ENCODE peak calls at places on chromosomes 6 and 20, in seven cellular contexts. D is body of pancreas; L is activated CD4-positive, alpha-beta T cell treated with anti-CD3 and anti-CD28 coated beads, Interleukin-2, amount 50 U/mL, for 24 hours; T is hypothalamus; W is naive thymus-derived CD8-positive, alpha-beta T cell; Z is NCI-H187; S is ELR. I is an unnamed sample.

GRCh38 chr6:15776458-15776980 is 113.7 kb upstream of the DTNBP1 start:
- DNase-seq in D (no peak), L (no peak), T (no peak), W (no peak), Z (no peak), S (no peak), I (no peak)

GRCh38 chr20:17747431-17747846 is 47.7 kb downstream of the BANF2 start:
- DNase-seq in D (peak), L (no peak), T (no peak), W (no peak), Z (no peak), S (peak), I (no peak)

GRCh38 chr6:94099072-94099471 is 679.7 kb upstream of the EPHA7 start:
- DNase-seq in D (no peak), L (no peak), T (no peak), W (no peak), Z (no peak), S (no peak), I (no peak)

GRCh38 chr6:110430236-110430635 is 14.9 kb upstream of the DDO start:
- DNase-seq in D (no peak), L (no peak), T (no peak), W (no peak), Z (peak), S (no peak), I (no peak)

GRCh38 chr6:119034827-119035458 is 43.5 kb downstream of the FAM184A start:
- DNase-seq in D (no peak), L (no peak), T (no peak), W (no peak), Z (no peak), S (no peak), I (no peak)

GRCh38 chr20:52340036-52340634 is 148.6 kb upstream of the ZFP64 start:
- DNase-seq in D (no peak), L (no peak), T (no peak), W (no peak), Z (no peak), S (peak), I (no peak)

GRCh38 chr20:21202284-21202683 is 76.4 kb downstream of the KIZ start:
- DNase-seq in D (no peak), L (no peak), T (no peak), W (no peak), Z (no peak), S (peak), I (no peak)

GRCh38 chr20:32539817-32540675 is 45.1 kb downstream of the NOL4L start:
- DNase-seq in D (peak), L (peak), T (no peak), W (peak), Z (no peak), S (no peak), I (peak)

GRCh38 chr6:74510878-74511277 is 695.0 kb downstream of the COL12A1 start:
- DNase-seq in D (no peak), L (no peak), T (no peak), W (no peak), Z (no peak), S (peak), I (no peak)

GRCh38 chr6:159916752-159917151 is 26.0 kb downstream of the MAS1 start:
- DNase-seq in D (no peak), L (no peak), T (no peak), W (no peak), Z (no peak), S (no peak), I (no peak)

GRCh38 chr20:22430154-22430745 is 154.1 kb downstream of the FOXA2 start:
- DNase-seq in D (no peak), L (no peak), T (no peak), W (no peak), Z (no peak), S (no peak), I (no peak)

GRCh38 chr6:24864345-24864744 is 65.6 kb upstream of the ARMH2 start:
- DNase-seq in D (no peak), L (no peak), T (no peak), W (no peak), Z (no peak), S (no peak), I (no peak)

GRCh38 chr20:19832875-19833274 is 74.8 kb downstream of the RIN2 start:
- DNase-seq in D (no peak), L (no peak), T (no peak), W (no peak), Z (no peak), S (no peak), I (no peak)

GRCh38 chr20:1816384-1817381 is 78.5 kb upstream of the SIRPA start:
- DNase-seq in D (no peak), L (no peak), T (peak), W (no peak), Z (no peak), S (peak), I (no peak)

GRCh38 chr6:90266845-90267621 is 29.6 kb downstream of the BACH2 start:
- DNase-seq in D (no peak), L (no peak), T (no peak), W (no peak), Z (no peak), S (no peak), I (no peak)

GRCh38 chr6:134282816-134283215 is 35.1 kb downstream of the SGK1 start:
- DNase-seq in D (no peak), L (no peak), T (no peak), W (no peak), Z (no peak), S (peak), I (no peak)

GRCh38 chr6:22320750-22321149 is 23.9 kb upstream of the PRL start:
- DNase-seq in D (no peak), L (no peak), T (no peak), W (no peak), Z (no peak), S (peak), I (no peak)

GRCh38 chr6:39947611-39948068 is 13.4 kb upstream of the MOCS1 start:
- DNase-seq in D (no peak), L (no peak), T (no peak), W (no peak), Z (no peak), S (no peak), I (no peak)

GRCh38 chr6:137291441-137291840 is 72.3 kb upstream of the IFNGR1 start:
- DNase-seq in D (peak), L (no peak), T (peak), W (no peak), Z (no peak), S (no peak), I (no peak)

GRCh38 chr6:41074692-41075436 is 2.1 kb downstream of the NFYA start:
- DNase-seq in D (no peak), L (no peak), T (no peak), W (no peak), Z (no peak), S (peak), I (no peak)

GRCh38 chr6:158686791-158687381 is 37.0 kb downstream of the SYTL3 start:
- DNase-seq in D (no peak), L (no peak), T (no peak), W (no peak), Z (no peak), S (no peak), I (no peak)

GRCh38 chr6:143397229-143398222 is 53.0 kb downstream of the ADAT2 start:
- DNase-seq in D (peak), L (no peak), T (no peak), W (no peak), Z (no peak), S (peak), I (no peak)

GRCh38 chr20:34209111-34209510 is 32.1 kb upstream of the ASIP start:
- DNase-seq in D (no peak), L (no peak), T (no peak), W (no peak), Z (no peak), S (no peak), I (no peak)

GRCh38 chr6:72522735-72523141 is 99.1 kb upstream of the KCNQ5 start:
- DNase-seq in D (peak), L (no peak), T (no peak), W (peak), Z (peak), S (peak), I (peak)

GRCh38 chr6:12656841-12657435 is 59.6 kb upstream of the PHACTR1 start:
- DNase-seq in D (no peak), L (no peak), T (no peak), W (no peak), Z (no peak), S (no peak), I (no peak)

GRCh38 chr6:116444092-116444491 is 17.1 kb upstream of the CALHM6 start:
- DNase-seq in D (no peak), L (no peak), T (no peak), W (no peak), Z (no peak), S (peak), I (peak)

GRCh38 chr6:156190270-156190669 is 586.9 kb upstream of the ARID1B start:
- DNase-seq in D (peak), L (no peak), T (no peak), W (no peak), Z (no peak), S (no peak), I (no peak)

GRCh38 chr20:38043512-38044300 is 10.2 kb downstream of the RPRD1B start:
- DNase-seq in D (no peak), L (no peak), T (no peak), W (no peak), Z (no peak), S (peak), I (no peak)

GRCh38 chr20:44494266-44494665 is 18.6 kb downstream of the TTPAL start:
- DNase-seq in D (no peak), L (no peak), T (no peak), W (no peak), Z (no peak), S (peak), I (no peak)

GRCh38 chr6:16596890-16597331 is 164.3 kb downstream of the ATXN1 start:
- DNase-seq in D (no peak), L (no peak), T (no peak), W (no peak), Z (no peak), S (no peak), I (no peak)

GRCh38 chr6:167145468-167145867 is 12.3 kb downstream of the GPR31 start:
- DNase-seq in D (no peak), L (no peak), T (no peak), W (no peak), Z (no peak), S (no peak), I (no peak)

GRCh38 chr6:143952947-143953346 is 55.1 kb downstream of the PLAGL1 start:
- DNase-seq in D (no peak), L (no peak), T (no peak), W (no peak), Z (no peak), S (no peak), I (no peak)